ENCODE peak calls at places on chromosomes 3 and 15, in nine cellular contexts. One of them, this sample, is unnamed.

GRCh38 chr3:64340636-64341240 is 115.5 kb upstream of the PRICKLE2 start:
- DNase-seq in epithelial cell of esophagus: peak
- DNase-seq in WTC11: no peak
- DNase-seq in HFF-Myc: no peak
- DNase-seq in GM13977: no peak
- DNase-seq in HepG2: no peak
- DNase-seq in activated B cell treated with CpG ODN at 0.5 μM for 24 hours: no peak
- DNase-seq in sigmoid colon: no peak
- DNase-seq in progenitor cell of endocrine pancreas: no peak
- DNase-seq in this sample: no peak

GRCh38 chr3:43865376-43865775 is 174.6 kb downstream of the ABHD5 start:
- DNase-seq in epithelial cell of esophagus: peak
- DNase-seq in WTC11: no peak
- DNase-seq in HFF-Myc: no peak
- DNase-seq in GM13977: no peak
- DNase-seq in HepG2: no peak
- DNase-seq in activated B cell treated with CpG ODN at 0.5 μM for 24 hours: no peak
- DNase-seq in sigmoid colon: no peak
- DNase-seq in progenitor cell of endocrine pancreas: no peak
- DNase-seq in this sample: no peak

GRCh38 chr3:52090620-52091468 is 34.5 kb upstream of the DUSP7 start:
- DNase-seq in epithelial cell of esophagus: no peak
- DNase-seq in WTC11: no peak
- DNase-seq in HFF-Myc: no peak
- DNase-seq in GM13977: no peak
- DNase-seq in HepG2: no peak
- DNase-seq in activated B cell treated with CpG ODN at 0.5 μM for 24 hours: no peak
- DNase-seq in sigmoid colon: peak
- DNase-seq in progenitor cell of endocrine pancreas: no peak
- DNase-seq in this sample: no peak

GRCh38 chr3:112744825-112745566 is 101.7 kb downstream of the CD200R1L start:
- DNase-seq in epithelial cell of esophagus: no peak
- DNase-seq in WTC11: no peak
- DNase-seq in HFF-Myc: peak
- DNase-seq in GM13977: no peak
- DNase-seq in HepG2: no peak
- DNase-seq in activated B cell treated with CpG ODN at 0.5 μM for 24 hours: no peak
- DNase-seq in sigmoid colon: no peak
- DNase-seq in progenitor cell of endocrine pancreas: no peak
- DNase-seq in this sample: no peak

GRCh38 chr15:35867371-35867770 is 321.4 kb upstream of the DPH6 start:
- DNase-seq in epithelial cell of esophagus: no peak
- DNase-seq in WTC11: no peak
- DNase-seq in HFF-Myc: no peak
- DNase-seq in GM13977: no peak
- DNase-seq in HepG2: no peak
- DNase-seq in activated B cell treated with CpG ODN at 0.5 μM for 24 hours: no peak
- DNase-seq in sigmoid colon: no peak
- DNase-seq in progenitor cell of endocrine pancreas: no peak
- DNase-seq in this sample: no peak

GRCh38 chr3:10557783-10558373 is 52.5 kb upstream of the ATP2B2 start:
- DNase-seq in epithelial cell of esophagus: peak
- DNase-seq in WTC11: no peak
- DNase-seq in HFF-Myc: peak
- DNase-seq in GM13977: no peak
- DNase-seq in HepG2: no peak
- DNase-seq in activated B cell treated with CpG ODN at 0.5 μM for 24 hours: no peak
- DNase-seq in sigmoid colon: peak
- DNase-seq in progenitor cell of endocrine pancreas: no peak
- DNase-seq in this sample: peak

GRCh38 chr3:124034016-124034808 is 42.3 kb upstream of the ROPN1 start:
- DNase-seq in epithelial cell of esophagus: peak
- DNase-seq in WTC11: no peak
- DNase-seq in HFF-Myc: no peak
- DNase-seq in GM13977: no peak
- DNase-seq in HepG2: no peak
- DNase-seq in activated B cell treated with CpG ODN at 0.5 μM for 24 hours: peak
- DNase-seq in sigmoid colon: no peak
- DNase-seq in progenitor cell of endocrine pancreas: peak
- DNase-seq in this sample: peak

GRCh38 chr15:68352401-68353062 is 75.0 kb downstream of the FEM1B start:
- DNase-seq in epithelial cell of esophagus: peak
- DNase-seq in WTC11: no peak
- DNase-seq in HFF-Myc: peak
- DNase-seq in GM13977: no peak
- DNase-seq in HepG2: no peak
- DNase-seq in activated B cell treated with CpG ODN at 0.5 μM for 24 hours: no peak
- DNase-seq in sigmoid colon: peak
- DNase-seq in progenitor cell of endocrine pancreas: no peak
- DNase-seq in this sample: no peak

GRCh38 chr15:90952901-90953677 is 1.6 kb upstream of the RCCD1 start:
- DNase-seq in epithelial cell of esophagus: no peak
- DNase-seq in WTC11: no peak
- DNase-seq in HFF-Myc: no peak
- DNase-seq in GM13977: no peak
- DNase-seq in HepG2: no peak
- DNase-seq in activated B cell treated with CpG ODN at 0.5 μM for 24 hours: no peak
- DNase-seq in sigmoid colon: no peak
- DNase-seq in progenitor cell of endocrine pancreas: no peak
- DNase-seq in this sample: no peak

GRCh38 chr15:44735482-44736260 is 657 bp upstream of the TRIM69 start:
- DNase-seq in epithelial cell of esophagus: no peak
- DNase-seq in WTC11: no peak
- DNase-seq in HFF-Myc: no peak
- DNase-seq in GM13977: peak
- DNase-seq in HepG2: no peak
- DNase-seq in activated B cell treated with CpG ODN at 0.5 μM for 24 hours: no peak
- DNase-seq in sigmoid colon: peak
- DNase-seq in progenitor cell of endocrine pancreas: no peak
- DNase-seq in this sample: no peak
- TF ChIP-seq CTCF in epithelial cell of esophagus: no peak
- TF ChIP-seq CTCF in WTC11: no peak
- TF ChIP-seq CTCF in HFF-Myc: no peak
- TF ChIP-seq CTCF in GM13977: no peak
- TF ChIP-seq CTCF in HepG2: no peak
- TF ChIP-seq CTCF in activated B cell treated with CpG ODN at 0.5 μM for 24 hours: no peak
- TF ChIP-seq CTCF in sigmoid colon: no peak
- TF ChIP-seq CTCF in progenitor cell of endocrine pancreas: no peak
- TF ChIP-seq CTCF in this sample: no peak

GRCh38 chr15:70427531-70428120 is 329.9 kb upstream of the TLE3 start:
- DNase-seq in epithelial cell of esophagus: peak
- DNase-seq in WTC11: no peak
- DNase-seq in HFF-Myc: no peak
- DNase-seq in GM13977: no peak
- DNase-seq in HepG2: no peak
- DNase-seq in activated B cell treated with CpG ODN at 0.5 μM for 24 hours: no peak
- DNase-seq in sigmoid colon: no peak
- DNase-seq in progenitor cell of endocrine pancreas: no peak
- DNase-seq in this sample: no peak

GRCh38 chr15:70428211-70428822 is 330.6 kb upstream of the TLE3 start:
- DNase-seq in epithelial cell of esophagus: no peak
- DNase-seq in WTC11: no peak
- DNase-seq in HFF-Myc: no peak
- DNase-seq in GM13977: no peak
- DNase-seq in HepG2: no peak
- DNase-seq in activated B cell treated with CpG ODN at 0.5 μM for 24 hours: no peak
- DNase-seq in sigmoid colon: no peak
- DNase-seq in progenitor cell of endocrine pancreas: no peak
- DNase-seq in this sample: no peak

GRCh38 chr15:70426065-70426821 is 328.5 kb upstream of the TLE3 start:
- DNase-seq in epithelial cell of esophagus: peak
- DNase-seq in WTC11: no peak
- DNase-seq in HFF-Myc: no peak
- DNase-seq in GM13977: no peak
- DNase-seq in HepG2: no peak
- DNase-seq in activated B cell treated with CpG ODN at 0.5 μM for 24 hours: no peak
- DNase-seq in sigmoid colon: no peak
- DNase-seq in progenitor cell of endocrine pancreas: no peak
- DNase-seq in this sample: no peak

GRCh38 chr15:70424937-70425411 is 327.3 kb upstream of the TLE3 start:
- DNase-seq in epithelial cell of esophagus: no peak
- DNase-seq in WTC11: no peak
- DNase-seq in HFF-Myc: no peak
- DNase-seq in GM13977: no peak
- DNase-seq in HepG2: no peak
- DNase-seq in activated B cell treated with CpG ODN at 0.5 μM for 24 hours: no peak
- DNase-seq in sigmoid colon: no peak
- DNase-seq in progenitor cell of endocrine pancreas: no peak
- DNase-seq in this sample: no peak

DNA sequence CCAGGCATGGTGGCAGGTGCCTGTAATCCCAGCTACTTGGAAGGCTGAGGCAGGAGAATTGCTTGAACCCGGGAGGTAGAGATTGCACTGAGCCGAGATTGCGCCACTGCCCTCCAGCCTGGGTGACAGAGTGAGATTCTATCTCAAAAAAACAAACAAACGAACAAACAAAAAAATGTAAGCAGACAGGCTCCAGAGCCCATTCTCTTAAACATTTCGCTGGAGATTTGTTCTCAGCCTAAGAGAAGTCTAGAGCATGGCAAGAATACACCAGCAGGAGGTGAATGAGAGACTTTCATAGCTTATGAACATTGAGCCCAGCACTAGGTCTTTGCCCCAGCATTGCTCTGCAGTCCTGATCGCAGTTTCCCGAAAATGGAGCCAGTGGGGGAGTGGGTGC is 329.4 kb upstream of the TLE3 start:
- DNase-seq in epithelial cell of esophagus: no peak
- DNase-seq in WTC11: no peak
- DNase-seq in HFF-Myc: no peak
- DNase-seq in GM13977: no peak
- DNase-seq in HepG2: no peak
- DNase-seq in activated B cell treated with CpG ODN at 0.5 μM for 24 hours: no peak
- DNase-seq in sigmoid colon: no peak
- DNase-seq in progenitor cell of endocrine pancreas: no peak
- DNase-seq in this sample: no peak
- TF ChIP-seq CTCF in epithelial cell of esophagus: peak
- TF ChIP-seq CTCF in WTC11: no peak
- TF ChIP-seq CTCF in HFF-Myc: no peak
- TF ChIP-seq CTCF in GM13977: no peak
- TF ChIP-seq CTCF in HepG2: no peak
- TF ChIP-seq CTCF in activated B cell treated with CpG ODN at 0.5 μM for 24 hours: no peak
- TF ChIP-seq CTCF in sigmoid colon: no peak
- TF ChIP-seq CTCF in progenitor cell of endocrine pancreas: no peak
- TF ChIP-seq CTCF in this sample: peak

DNA sequence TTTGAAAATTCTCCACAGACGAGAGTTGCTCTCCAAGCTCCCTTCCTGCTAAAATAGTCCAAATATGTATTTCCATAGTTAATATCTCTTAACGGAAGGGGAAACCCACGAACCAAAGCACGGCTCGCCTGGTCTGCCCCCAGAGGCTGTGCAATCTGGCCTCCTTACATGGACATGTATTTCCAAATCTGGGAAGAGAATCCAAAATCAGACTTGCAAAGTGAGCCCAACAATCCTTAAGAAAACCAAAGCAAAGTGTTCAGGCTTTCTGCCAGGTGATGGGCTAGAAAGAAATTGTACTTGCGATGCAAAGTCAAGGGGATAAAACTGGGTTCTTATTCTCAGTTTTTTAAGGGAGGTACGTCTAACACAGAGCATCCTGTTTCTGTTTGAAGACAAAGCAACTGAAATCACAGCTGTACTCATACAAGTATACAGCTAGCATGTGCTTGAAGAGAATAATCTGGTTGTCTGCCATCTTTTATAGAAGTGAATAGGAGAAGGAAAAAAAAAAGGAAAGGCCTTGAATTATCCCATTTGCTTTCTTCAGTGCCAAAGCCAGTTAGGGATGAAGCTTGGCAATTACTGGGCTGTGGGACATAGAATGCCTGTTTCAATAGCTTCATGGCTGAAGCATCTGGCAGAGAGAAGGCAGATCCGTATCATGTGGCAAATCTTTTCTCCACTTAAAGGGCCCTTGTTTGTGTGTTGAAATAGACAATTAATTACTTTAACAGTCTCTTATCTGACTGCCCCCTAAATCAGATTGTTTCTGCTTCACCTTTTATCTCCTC is 48.4 kb downstream of the LRIG1 start:
- DNase-seq in epithelial cell of esophagus: no peak
- DNase-seq in WTC11: no peak
- DNase-seq in HFF-Myc: no peak
- DNase-seq in GM13977: no peak
- DNase-seq in HepG2: no peak
- DNase-seq in activated B cell treated with CpG ODN at 0.5 μM for 24 hours: no peak
- DNase-seq in sigmoid colon: no peak
- DNase-seq in progenitor cell of endocrine pancreas: no peak
- DNase-seq in this sample: no peak
- TF ChIP-seq CTCF in epithelial cell of esophagus: no peak
- TF ChIP-seq CTCF in WTC11: no peak
- TF ChIP-seq CTCF in HFF-Myc: no peak
- TF ChIP-seq CTCF in GM13977: no peak
- TF ChIP-seq CTCF in HepG2: no peak
- TF ChIP-seq CTCF in activated B cell treated with CpG ODN at 0.5 μM for 24 hours: no peak
- TF ChIP-seq CTCF in sigmoid colon: no peak
- TF ChIP-seq CTCF in progenitor cell of endocrine pancreas: no peak
- TF ChIP-seq CTCF in this sample: no peak

GRCh38 chr3:50435382-50435781 is 68.1 kb downstream of the CACNA2D2 start:
- DNase-seq in epithelial cell of esophagus: no peak
- DNase-seq in WTC11: no peak
- DNase-seq in HFF-Myc: no peak
- DNase-seq in GM13977: no peak
- DNase-seq in HepG2: no peak
- DNase-seq in activated B cell treated with CpG ODN at 0.5 μM for 24 hours: no peak
- DNase-seq in sigmoid colon: no peak
- DNase-seq in progenitor cell of endocrine pancreas: no peak
- DNase-seq in this sample: no peak
- TF ChIP-seq CTCF in epithelial cell of esophagus: no peak
- TF ChIP-seq CTCF in WTC11: no peak
- TF ChIP-seq CTCF in HFF-Myc: no peak
- TF ChIP-seq CTCF in GM13977: no peak
- TF ChIP-seq CTCF in HepG2: no peak
- TF ChIP-seq CTCF in activated B cell treated with CpG ODN at 0.5 μM for 24 hours: no peak
- TF ChIP-seq CTCF in sigmoid colon: no peak
- TF ChIP-seq CTCF in progenitor cell of endocrine pancreas: no peak
- TF ChIP-seq CTCF in this sample: no peak

DNA sequence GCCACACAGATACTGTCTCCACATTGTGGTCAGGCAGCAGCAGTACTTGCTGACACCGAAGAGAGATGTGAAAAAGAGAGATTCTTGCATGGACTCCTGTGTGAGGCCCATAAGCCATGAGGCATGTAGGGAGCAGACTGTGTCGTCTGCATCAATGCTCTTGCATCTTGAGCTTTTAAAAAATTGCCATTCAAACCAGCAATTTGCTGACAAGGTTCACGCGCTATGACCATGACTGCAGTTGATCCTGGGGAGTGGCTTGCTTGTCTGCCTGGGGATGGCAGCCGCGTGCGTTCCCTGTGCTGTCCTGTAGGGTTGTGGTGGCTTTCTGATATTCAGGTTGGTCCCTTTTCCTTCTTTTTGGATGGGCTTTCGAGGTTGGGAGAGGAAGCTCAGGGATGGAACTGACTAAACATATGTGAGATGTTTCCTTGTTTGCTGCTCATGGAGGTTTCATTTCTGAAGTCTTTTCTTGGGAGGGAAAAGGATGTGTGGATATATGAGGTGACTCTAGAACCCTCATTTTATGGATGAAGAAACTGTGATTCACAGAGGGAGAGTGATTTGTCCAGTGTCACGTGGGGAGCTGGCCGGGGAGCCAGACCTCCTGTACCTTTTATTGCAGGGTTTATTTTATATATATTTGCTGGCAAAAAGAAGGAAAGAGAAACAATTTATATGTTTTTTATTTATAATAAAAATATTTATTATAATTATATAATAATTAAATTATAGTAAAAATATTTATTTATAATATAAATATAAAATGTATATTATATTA is 48.6 kb downstream of the LPP start:
- DNase-seq in epithelial cell of esophagus: no peak
- DNase-seq in WTC11: peak
- DNase-seq in HFF-Myc: no peak
- DNase-seq in GM13977: no peak
- DNase-seq in HepG2: peak
- DNase-seq in activated B cell treated with CpG ODN at 0.5 μM for 24 hours: no peak
- DNase-seq in sigmoid colon: no peak
- DNase-seq in progenitor cell of endocrine pancreas: no peak
- DNase-seq in this sample: no peak
- TF ChIP-seq CTCF in epithelial cell of esophagus: no peak
- TF ChIP-seq CTCF in WTC11: no peak
- TF ChIP-seq CTCF in HFF-Myc: peak
- TF ChIP-seq CTCF in GM13977: no peak
- TF ChIP-seq CTCF in HepG2: no peak
- TF ChIP-seq CTCF in activated B cell treated with CpG ODN at 0.5 μM for 24 hours: no peak
- TF ChIP-seq CTCF in sigmoid colon: no peak
- TF ChIP-seq CTCF in progenitor cell of endocrine pancreas: peak
- TF ChIP-seq CTCF in this sample: peak